ENCODE peak calls at places on chromosomes 16 and 17, in seven cellular contexts. P, J, G, R, B, T and K are unnamed samples.

GRCh38 chr16:82881517-82881916 is 254.7 kb downstream of the CDH13 start:
- DNase-seq in P (no peak), J (no peak), G (no peak), R (no peak), B (no peak), T (peak; percentile 34), K (no peak)

GRCh38 chr16:17377360-17378324 is 93.1 kb downstream of the XYLT1 start:
- DNase-seq in P (no peak), J (peak; percentile 41), G (no peak), R (no peak), B (no peak), T (no peak), K (peak; percentile 53)

GRCh38 chr16:56344518-56345405 is 80.6 kb downstream of the AMFR start:
- DNase-seq in P (no peak), J (no peak), G (no peak), R (no peak), B (no peak), T (no peak), K (no peak)

GRCh38 chr16:74603848-74604247 is 3.1 kb downstream of the GLG1 start:
- DNase-seq in P (no peak), J (no peak), G (no peak), R (no peak), B (no peak), T (no peak), K (no peak)

GRCh38 chr17:76414334-76415295 is 30.2 kb downstream of the SPHK1 start:
- DNase-seq in P (no peak), J (peak; percentile 61), G (peak; percentile 88), R (no peak), B (no peak), T (peak; percentile 27), K (no peak)

GRCh38 chr16:24009955-24010354 is 174.2 kb downstream of the PRKCB start:
- DNase-seq in P (no peak), J (no peak), G (no peak), R (no peak), B (no peak), T (no peak), K (no peak)

GRCh38 chr17:55842405-55843158 is 91.7 kb downstream of the PCTP start:
- DNase-seq in P (no peak), J (no peak), G (no peak), R (no peak), B (no peak), T (no peak), K (no peak)

GRCh38 chr17:63774982-63775290 is 966 bp downstream of the DDX42 start:
- DNase-seq in P (no peak), J (no peak), G (no peak), R (no peak), B (no peak), T (peak; percentile 17), K (no peak)

GRCh38 chr17:3015890-3016289 is 47.5 kb downstream of the OR1D5 start:
- DNase-seq in P (no peak), J (peak; percentile 35), G (no peak), R (no peak), B (no peak), T (peak; percentile 15), K (no peak)

GRCh38 chr16:49604602-49605001 is 231.0 kb downstream of the C16orf78 start:
- DNase-seq in P (no peak), J (no peak), G (no peak), R (no peak), B (no peak), T (no peak), K (no peak)

GRCh38 chr16:24318670-24319069 is 62.5 kb downstream of the CACNG3 start:
- DNase-seq in P (no peak), J (no peak), G (no peak), R (no peak), B (no peak), T (peak; percentile 64), K (no peak)

GRCh38 chr16:46843898-46844642 is 13.1 kb upstream of the C16orf87 start:
- DNase-seq in P (no peak), J (no peak), G (no peak), R (no peak), B (no peak), T (no peak), K (no peak)

GRCh38 chr16:25636662-25637061 is 55.1 kb upstream of the HS3ST4 start:
- DNase-seq in P (no peak), J (no peak), G (no peak), R (no peak), B (no peak), T (no peak), K (no peak)

GRCh38 chr16:11175850-11176341 is 80.1 kb downstream of the SOCS1 start:
- DNase-seq in P (no peak), J (no peak), G (no peak), R (peak; percentile 44), B (peak; percentile 39), T (no peak), K (peak; percentile 77)